ENCODE peak calls at places on chromosomes 11 and 22, in nine cellular contexts. G is mesenteric fat pad; R is NCI-H345; D is hippocampal formation; H is heart right ventricle; J is stimulated activated CD4-positive, alpha-beta T cell treated with anti-CD3 and anti-CD28 coated beads, Interleukin-2, amount 100 ng/mL, for 24 hours; Z is upper lobe of right lung; A is astrocyte of the spinal cord; K is NK-92 treated with Interleukin-12 subunit alpha and Interleukin-12 subunit beta, amount 100 ng/mL, for 24 hours. V is an unnamed sample.

GRCh38 chr11:101955278-101955677 is 39.0 kb upstream of the ANGPTL5 start:
- DNase-seq in Z (no peak), D (no peak), H (no peak), R (no peak), J (no peak), G (no peak), A (no peak), K (no peak), V (no peak)

GRCh38 chr11:1036931-1037330 is 413 bp upstream of the MUC6 start:
- DNase-seq in D (no peak), A (no peak), R (no peak), J (no peak), Z (no peak), G (no peak), K (no peak), H (no peak), V (no peak)

GRCh38 chr11:86990079-86990478 is 34.9 kb upstream of the FZD4 start:
- DNase-seq in G (no peak), K (no peak), J (no peak), D (no peak), Z (no peak), H (no peak), R (no peak), A (peak; percentile 30), V (no peak)

GRCh38 chr11:64801591-64802369 is 1.2 kb downstream of the MAP4K2 start:
- DNase-seq in D (no peak), Z (no peak), H (no peak), G (no peak), J (no peak), K (no peak), R (no peak), A (no peak), V (no peak)

GRCh38 chr11:2920343-2920742 is 8.9 kb downstream of the PHLDA2 start:
- DNase-seq in H (no peak), G (no peak), A (no peak), J (no peak), Z (no peak), K (no peak), R (no peak), D (no peak), V (no peak)

GRCh38 chr11:76329084-76329648 is 51.8 kb downstream of the THAP12 start:
- DNase-seq in Z (no peak), D (no peak), R (no peak), J (no peak), A (peak; percentile 26), G (peak; percentile 60), H (no peak), K (no peak), V (no peak)

GRCh38 chr11:106457727-106458126 is 380.3 kb downstream of the AASDHPPT start:
- DNase-seq in R (no peak), K (no peak), D (no peak), A (peak; percentile 67), G (no peak), Z (no peak), J (no peak), H (no peak), V (no peak)

GRCh38 chr22:39524089-39524752 is 3.9 kb downstream of the ATF4 start:
- DNase-seq in Z (no peak), K (no peak), H (no peak), J (no peak), R (no peak), D (no peak), A (no peak), G (no peak), V (peak; percentile 35)

GRCh38 chr22:42697542-42698013 is 23.1 kb downstream of the A4GALT start:
- DNase-seq in G (no peak), Z (no peak), A (peak; percentile 63), R (no peak), D (no peak), K (no peak), H (peak; percentile 93), J (no peak), V (no peak)

GRCh38 chr11:62555464-62556092 is 9.0 kb upstream of the AHNAK start:
- DNase-seq in R (no peak), H (no peak), A (no peak), Z (no peak), K (peak; percentile 53), G (no peak), J (peak; percentile 60), D (no peak), V (peak; percentile 62)

GRCh38 chr22:37241351-37242142 is 2.5 kb downstream of the RAC2 start:
- DNase-seq in H (no peak), R (no peak), K (peak; percentile 64), D (no peak), J (no peak), A (no peak), Z (no peak), G (no peak), V (no peak)

GRCh38 chr11:88656315-88656714 is 318.8 kb upstream of the CTSC start:
- DNase-seq in J (no peak), A (no peak), Z (no peak), K (no peak), D (no peak), G (no peak), R (no peak), H (no peak), V (no peak)

GRCh38 chr11:131810511-131810910 is 440.1 kb downstream of the NTM start:
- DNase-seq in G (no peak), A (no peak), H (no peak), R (no peak), D (no peak), Z (no peak), K (no peak), J (no peak), V (no peak)

GRCh38 chr11:125569913-125570621 is 790 bp downstream of the EI24 start:
- DNase-seq in J (peak; percentile 21), K (no peak), Z (no peak), D (no peak), A (no peak), R (no peak), G (no peak), H (no peak), V (no peak)

GRCh38 chr22:46386312-46386711 is 50.8 kb downstream of the TRMU start:
- DNase-seq in K (no peak), H (no peak), D (no peak), G (no peak), R (no peak), Z (no peak), A (no peak), J (no peak), V (no peak)